ENCODE peak calls at places on chromosomes 2 and 18, in nine cellular contexts. N is thoracic aorta, G is HepG2, X is colonic mucosa, E is right lobe of liver, V is neural progenitor cell, L is heart right ventricle, O is adrenal gland, D is sigmoid colon. T is an unnamed sample. For H3K4me1 and H3K36me3, the result is how much of the 10 kb centered on the place peaks cover.

GRCh38 chr18:21598726-21599584 is 1.5 kb downstream of the ESCO1 start:
- DNase-seq in N (no peak), G (peak), X (no peak), E (no peak), V (no peak), L (no peak), O (no peak), D (no peak), T (no peak)

GRCh38 chr18:11121426-11121825 is 27.9 kb downstream of the PIEZO2 start:
- DNase-seq in N (no peak), G (peak), X (no peak), E (no peak), V (no peak), L (no peak), O (no peak), D (no peak), T (no peak)

GRCh38 chr2:24779121-24779520 is 14.1 kb downstream of the PTRHD1 start:
- DNase-seq in N (no peak), G (no peak), X (no peak), E (no peak), V (no peak), L (no peak), O (no peak), D (no peak), T (no peak)

GRCh38 chr18:38077219-38077618 is 511.6 kb upstream of the CELF4 start:
- DNase-seq in N (no peak), G (no peak), X (no peak), E (no peak), V (peak), L (no peak), O (no peak), D (no peak), T (no peak)

GRCh38 chr2:85310330-85310729 is 17.5 kb downstream of the TGOLN2 start:
- DNase-seq in N (no peak), G (no peak), X (no peak), E (no peak), V (no peak), L (no peak), O (no peak), D (no peak), T (no peak)

GRCh38 chr2:36492216-36492945 is 105.6 kb downstream of the FEZ2 start:
- DNase-seq in N (no peak), G (no peak), X (no peak), E (no peak), V (no peak), L (no peak), O (no peak), D (no peak), T (peak)

GRCh38 chr2:17719562-17720371 is 33.8 kb downstream of the SMC6 start:
- DNase-seq in N (no peak), G (no peak), X (no peak), E (no peak), V (peak), L (no peak), O (no peak), D (no peak), T (no peak)

GRCh38 chr2:207813221-207813916 is 43.7 kb upstream of the FZD5 start:
- DNase-seq in N (no peak), G (no peak), X (no peak), E (no peak), V (peak), L (no peak), O (no peak), D (no peak), T (no peak)

GRCh38 chr18:48814490-48815181 is 136.1 kb downstream of the SMAD7 start:
- DNase-seq in N (no peak), G (no peak), X (no peak), E (peak), V (no peak), L (no peak), O (peak), D (peak), T (peak)

GRCh38 chr2:238163494-238164198 is 4.9 kb downstream of the ERFE start:
- DNase-seq in N (no peak), G (no peak), X (no peak), E (no peak), V (peak), L (no peak), O (no peak), D (no peak), T (no peak)

GRCh38 chr2:20381457-20381856 is 30.8 kb upstream of the PUM2 start:
- DNase-seq in N (no peak), G (peak), X (peak), E (peak), V (peak), L (peak), O (no peak), D (peak), T (peak)

GRCh38 chr2:65142515-65142914 is 12.6 kb upstream of the RAB1A start:
- DNase-seq in N (no peak), G (no peak), X (no peak), E (no peak), V (no peak), L (no peak), O (no peak), D (no peak), T (no peak)

GRCh38 chr2:143758629-143759330 is 629.6 kb downstream of the ARHGAP15 start:
- DNase-seq in N (no peak), G (no peak), X (no peak), E (no peak), V (no peak), L (no peak), O (no peak), D (no peak), T (no peak)
- H3K4me1 ChIP-seq in N (under half), G (under half), X (under half), E (under half), V (under half), L (under half), O (under half), D (under half), T (under half)

DNA sequence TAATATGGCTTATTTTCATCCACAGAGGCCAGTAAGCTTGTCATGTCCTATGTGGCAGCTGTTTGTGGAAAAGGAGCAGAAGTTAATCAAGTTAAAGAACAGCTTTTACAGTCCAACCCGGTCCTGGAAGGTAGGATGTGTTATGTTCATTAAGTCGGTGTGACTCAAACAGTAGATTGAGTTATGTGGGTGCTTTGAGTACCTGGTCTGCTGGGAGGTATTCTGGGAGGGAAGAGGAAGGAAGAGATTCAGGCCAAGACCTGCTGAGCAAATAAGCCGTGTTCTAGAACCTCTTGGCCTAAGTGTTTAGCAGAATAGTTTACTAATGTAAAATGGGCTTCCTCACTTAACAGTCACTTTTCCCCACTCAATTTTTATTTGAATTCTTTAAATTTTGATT is 96.2 kb downstream of the MYO1B start:
- DNase-seq in N (no peak), G (no peak), X (no peak), E (no peak), V (no peak), L (no peak), O (no peak), D (no peak), T (no peak)
- H3K27ac ChIP-seq in N (no peak), G (no peak), X (no peak), E (no peak), V (no peak), L (no peak), O (no peak), D (no peak), T (no peak)

DNA sequence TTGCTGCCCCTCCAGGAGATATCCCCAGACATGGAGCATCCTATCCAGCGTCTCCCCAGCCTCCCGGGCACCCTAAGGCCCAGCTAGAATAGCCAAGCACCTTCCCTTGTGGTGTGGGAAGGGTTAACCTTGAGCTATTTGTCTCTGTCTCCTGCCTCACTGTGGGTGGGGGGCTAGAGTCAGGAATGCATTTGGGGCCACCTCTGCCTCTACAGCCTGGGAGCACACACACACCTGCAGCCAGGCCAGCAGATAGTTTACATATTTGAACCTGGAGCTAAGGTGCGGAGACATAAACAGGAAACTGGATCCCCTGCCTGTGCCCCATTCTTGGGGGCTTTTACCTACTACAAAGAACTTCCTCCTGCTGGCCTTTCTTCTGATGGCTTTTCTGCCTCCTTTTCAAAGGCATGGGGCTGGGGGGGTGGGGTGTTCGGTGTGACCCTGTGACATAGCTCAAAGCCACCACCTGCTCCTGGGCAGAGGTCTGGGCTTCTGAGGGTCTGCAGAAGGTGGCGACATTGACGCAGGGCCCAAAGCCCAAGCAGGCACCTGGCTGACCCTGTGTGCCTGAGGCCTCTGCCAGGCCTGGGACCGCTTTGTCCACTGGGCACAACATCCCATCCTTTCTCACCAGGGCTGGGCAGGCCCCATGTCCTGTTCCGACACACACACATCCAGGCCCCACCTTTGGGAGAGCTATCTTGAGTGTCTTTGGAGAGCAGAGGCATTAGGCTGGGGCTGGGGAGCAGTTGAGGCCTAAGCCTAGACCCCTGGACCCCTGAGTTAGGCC is 34.2 kb downstream of the EMX1 start:
- DNase-seq in N (no peak), G (no peak), X (no peak), E (no peak), V (no peak), L (no peak), O (no peak), D (no peak), T (no peak)
- H3K36me3 ChIP-seq in N (under half), G (under half), X (under half), E (under half), V (under half), L (under half), O (under half), D (under half), T (under half)

DNA sequence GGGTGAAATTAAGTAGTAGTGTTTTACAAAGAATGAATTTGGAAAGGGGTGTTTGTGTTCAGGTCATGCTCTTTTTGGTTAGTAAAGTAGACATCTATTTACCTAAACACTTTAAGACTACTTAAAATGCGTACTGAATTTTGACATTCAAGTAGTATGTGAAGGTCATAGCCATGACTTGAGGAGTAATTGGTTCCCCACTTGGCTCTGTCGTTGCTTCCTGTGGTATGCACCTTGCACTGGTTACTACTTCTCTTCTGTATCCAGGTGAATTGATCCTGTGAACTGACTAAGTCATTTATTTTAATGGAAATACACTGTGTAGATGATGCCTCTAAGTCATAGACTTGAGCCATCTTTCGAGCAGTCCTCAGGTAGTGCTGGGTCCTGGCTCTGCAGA is 97.9 kb downstream of the ITGB1BP1 start:
- DNase-seq in N (no peak), G (no peak), X (no peak), E (no peak), V (no peak), L (no peak), O (no peak), D (no peak), T (no peak)
- H3K4me1 ChIP-seq in N (under half), G (under half), X (under half), E (under half), V (under half), L (under half), O (under half), D (under half), T (under half)

GRCh38 chr2:48059975-48060374 is 153.7 kb upstream of the FBXO11 start:
- DNase-seq in N (no peak), G (no peak), X (no peak), E (no peak), V (no peak), L (no peak), O (no peak), D (no peak), T (no peak)
- H3K27ac ChIP-seq in N (no peak), G (no peak), X (no peak), E (no peak), V (no peak), L (no peak), O (no peak), D (no peak), T (no peak)

GRCh38 chr2:63862802-63863201 is 21.1 kb downstream of the UGP2 start:
- DNase-seq in N (no peak), G (peak), X (no peak), E (no peak), V (no peak), L (no peak), O (no peak), D (no peak), T (no peak)
- H3K36me3 ChIP-seq in N (under half), G (under half), X (under half), E (half or more), V (under half), L (half or more), O (under half), D (under half), T (half or more)